ENCODE peak calls at places on chromosome 15, in seven cellular contexts. R is uterus, B is astrocyte of the spinal cord, O is cardiac fibroblast, V is AG04450, A is choroid plexus epithelial cell, Z is fibroblast of lung. C is an unnamed sample.

GRCh38 chr15:91790826-91791225 is 62.7 kb upstream of the SLCO3A1 start:
- DNase-seq in B (no peak), O (no peak), Z (peak), R (no peak), V (no peak), A (peak), C (no peak)

GRCh38 chr15:74988007-74988800 is 7.2 kb upstream of the SCAMP5 start:
- DNase-seq in A (peak), O (peak), B (peak), Z (peak), R (no peak), V (no peak), C (no peak)

GRCh38 chr15:86362556-86362955 is 282.9 kb downstream of the AGBL1 start:
- DNase-seq in Z (peak), R (no peak), V (no peak), O (no peak), A (no peak), B (peak), C (no peak)

GRCh38 chr15:75454471-75455418 is 3.3 kb upstream of the SIN3A start:
- DNase-seq in B (peak), Z (peak), A (peak), R (no peak), O (no peak), V (no peak), C (no peak)

GRCh38 chr15:88911766-88912118 is 1.4 kb downstream of the MFGE8 start:
- DNase-seq in B (no peak), A (peak), R (peak), O (peak), V (no peak), Z (peak), C (no peak)

GRCh38 chr15:65249641-65250040 is 37.0 kb downstream of the PARP16 start:
- DNase-seq in O (no peak), Z (no peak), A (no peak), R (no peak), V (no peak), B (no peak), C (no peak)

GRCh38 chr15:80873568-80873967 is 94.4 kb downstream of the CEMIP start:
- DNase-seq in O (no peak), A (no peak), V (no peak), R (no peak), Z (no peak), B (no peak), C (no peak)

GRCh38 chr15:66715736-66716667 is 14.0 kb downstream of the SMAD6 start:
- DNase-seq in V (no peak), A (no peak), R (no peak), O (no peak), B (no peak), Z (no peak), C (no peak)

GRCh38 chr15:36511594-36511993 is 67.8 kb upstream of the CDIN1 start:
- DNase-seq in A (no peak), Z (no peak), O (no peak), B (no peak), R (no peak), V (no peak), C (no peak)

GRCh38 chr15:72197045-72197459 is 535 bp downstream of the GRAMD2A start:
- DNase-seq in V (no peak), A (no peak), R (no peak), O (peak), B (no peak), Z (no peak), C (no peak)

GRCh38 chr15:47331796-47332480 is 385.4 kb upstream of the SEMA6D start:
- DNase-seq in B (peak), Z (peak), A (peak), O (peak), R (no peak), V (peak), C (peak)

GRCh38 chr15:42100021-42100800 is 5.8 kb upstream of the PLA2G4D start:
- DNase-seq in A (peak), R (no peak), V (no peak), B (no peak), Z (peak), O (peak), C (no peak)

GRCh38 chr15:99818872-99819271 is 85.6 kb upstream of the LYSMD4 start:
- DNase-seq in V (no peak), A (no peak), B (no peak), Z (no peak), R (no peak), O (no peak), C (no peak)

GRCh38 chr15:65953622-65954021 is 84.3 kb downstream of the RAB11A start:
- DNase-seq in Z (no peak), R (no peak), B (no peak), A (no peak), O (no peak), V (no peak), C (no peak)

GRCh38 chr15:56045068-56045748 is 51.8 kb upstream of the NEDD4 start:
- DNase-seq in B (no peak), A (no peak), Z (no peak), O (no peak), V (no peak), R (no peak), C (no peak)

GRCh38 chr15:74191798-74192197 is 10.8 kb downstream of the STRA6 start:
- DNase-seq in Z (no peak), O (no peak), V (no peak), R (no peak), A (no peak), B (no peak), C (no peak)

DNA sequence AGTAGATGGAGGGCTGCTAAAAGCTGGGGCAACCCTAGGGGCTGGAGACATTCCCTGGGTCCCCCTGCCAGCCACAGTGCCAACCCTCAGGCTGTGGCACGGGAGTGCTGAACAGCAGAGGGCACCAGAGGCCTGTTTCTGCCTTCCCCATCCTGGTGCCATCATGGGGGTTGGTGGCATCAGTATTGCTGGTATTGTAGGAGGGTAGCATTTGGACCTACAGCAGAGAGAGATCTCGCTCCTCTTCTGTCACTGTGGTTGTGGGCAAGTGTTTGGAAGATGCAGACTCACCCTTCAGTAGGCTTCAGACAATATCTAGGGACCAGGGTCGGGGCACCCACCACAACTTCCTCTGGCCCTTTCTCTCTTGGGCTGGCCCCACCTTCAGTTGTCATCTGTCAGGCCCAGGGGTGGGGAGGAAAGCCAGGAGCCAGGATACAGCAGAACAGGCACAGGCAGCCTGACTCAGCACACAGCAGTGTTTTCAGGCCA is 123.5 kb downstream of the RPLP1 start:
- DNase-seq in O (peak), A (peak), V (no peak), B (no peak), R (peak), Z (no peak), C (no peak)
- TF ChIP-seq CTCF in O (peak), A (peak), V (peak), B (peak), R (peak), Z (peak), C (peak)

GRCh38 chr15:52532427-52532826 is 3.7 kb upstream of the MYO5A start:
- DNase-seq in O (no peak), A (no peak), Z (no peak), B (no peak), R (no peak), V (no peak), C (no peak)

GRCh38 chr15:52528465-52529288 is at the start of gene MYO5A:
- DNase-seq in Z (peak), O (peak), R (peak), V (no peak), A (peak), B (peak), C (no peak)

GRCh38 chr15:52527898-52528464 is 699 bp downstream of the MYO5A start:
- DNase-seq in O (peak), A (peak), R (peak), V (no peak), B (peak), Z (peak), C (no peak)

GRCh38 chr15:52529289-52529929 is 729 bp upstream of the MYO5A start:
- DNase-seq in R (no peak), Z (no peak), A (no peak), O (no peak), V (no peak), B (peak), C (no peak)

GRCh38 chr15:52529940-52530339 is 1.3 kb upstream of the MYO5A start:
- DNase-seq in O (no peak), V (no peak), R (no peak), B (no peak), A (no peak), Z (no peak), C (no peak)
- H3K4me3 ChIP-seq in O (no peak), V (no peak), R (no peak), B (peak), A (peak), Z (peak), C (no peak)

GRCh38 chr15:61173899-61174689 is 55.0 kb downstream of the RORA start:
- DNase-seq in R (no peak), B (no peak), A (no peak), Z (no peak), V (no peak), O (no peak), C (no peak)
- TF ChIP-seq CTCF in R (no peak), B (no peak), A (no peak), Z (no peak), V (no peak), O (no peak), C (no peak)

GRCh38 chr15:70530906-70531305 is 232.5 kb downstream of the UACA start:
- DNase-seq in B (no peak), O (no peak), R (no peak), V (no peak), Z (no peak), A (no peak), C (no peak)

GRCh38 chr15:70535071-70535954 is 228.0 kb downstream of the UACA start:
- DNase-seq in V (no peak), Z (no peak), B (no peak), O (no peak), A (no peak), R (no peak), C (no peak)

GRCh38 chr15:70535955-70536338 is 227.4 kb downstream of the UACA start:
- DNase-seq in Z (no peak), R (no peak), O (no peak), V (no peak), B (no peak), A (no peak), C (no peak)

GRCh38 chr15:70532536-70533186 is 230.7 kb downstream of the UACA start:
- DNase-seq in A (no peak), Z (no peak), R (no peak), V (no peak), B (no peak), O (no peak), C (no peak)

GRCh38 chr15:70533931-70534742 is 229.2 kb downstream of the UACA start:
- DNase-seq in Z (peak), V (no peak), O (no peak), R (no peak), A (no peak), B (no peak), C (peak)
- H3K4me3 ChIP-seq in Z (no peak), V (no peak), O (no peak), R (no peak), A (no peak), B (no peak), C (no peak)

GRCh38 chr15:27495963-27496459 is 525.0 kb downstream of the GABRG3 start:
- DNase-seq in V (no peak), B (no peak), O (no peak), Z (no peak), R (no peak), A (no peak), C (no peak)
- TF ChIP-seq CTCF in V (no peak), B (no peak), O (no peak), Z (no peak), R (no peak), A (no peak), C (no peak)

GRCh38 chr15:92962914-92963313 is 62.8 kb downstream of the CHD2 start:
- DNase-seq in V (no peak), O (no peak), R (no peak), Z (no peak), A (no peak), B (no peak), C (no peak)
- H3K4me3 ChIP-seq in V (no peak), O (no peak), R (no peak), Z (no peak), A (no peak), B (no peak), C (no peak)

GRCh38 chr15:34621675-34622074 is 38.2 kb upstream of the GOLGA8B start:
- DNase-seq in B (peak), O (peak), V (no peak), Z (peak), R (no peak), A (peak), C (no peak)
- TF ChIP-seq CTCF in B (peak), O (peak), V (peak), Z (peak), R (peak), A (peak), C (peak)

GRCh38 chr15:96330064-96330449 is 443 bp upstream of the NR2F2 start:
- DNase-seq in O (peak), B (peak), R (no peak), V (no peak), A (peak), Z (peak), C (no peak)
- H3K4me3 ChIP-seq in O (peak), B (peak), R (peak), V (peak), A (peak), Z (peak), C (peak)

C was measured in HFF-Myc.